ENCODE peak calls at places on chromosomes 4 and X, in nine cellular contexts. L, E, Q, R, U, S, O, C and G are unnamed samples.

GRCh38 chrX:35890699-35891098 is 28.8 kb upstream of the CFAP47 start:
- DNase-seq in L (no peak), E (peak), Q (no peak), R (peak), U (peak), S (no peak), O (peak), C (peak), G (no peak)

GRCh38 chr4:138475116-138475515 is 233.0 kb upstream of the SLC7A11 start:
- DNase-seq in L (no peak), E (no peak), Q (no peak), R (no peak), U (no peak), S (no peak), O (no peak), C (no peak), G (no peak)

GRCh38 chr4:95572304-95572991 is 23.7 kb upstream of the UNC5C start:
- DNase-seq in L (no peak), E (peak), Q (no peak), R (peak), U (peak), S (no peak), O (peak), C (peak), G (peak)

GRCh38 chr4:38560763-38561558 is 103.0 kb upstream of the KLF3 start:
- DNase-seq in L (no peak), E (no peak), Q (no peak), R (no peak), U (no peak), S (no peak), O (peak), C (no peak), G (no peak)

GRCh38 chrX:49230500-49231232 is 2.5 kb downstream of the CACNA1F start:
- DNase-seq in L (peak), E (peak), Q (no peak), R (peak), U (no peak), S (peak), O (no peak), C (peak), G (no peak)

GRCh38 chr4:23333556-23333945 is 556.3 kb downstream of the PPARGC1A start:
- DNase-seq in L (no peak), E (no peak), Q (no peak), R (no peak), U (peak), S (no peak), O (no peak), C (no peak), G (peak)

GRCh38 chr4:121192500-121192899 is 28.4 kb upstream of the TNIP3 start:
- DNase-seq in L (no peak), E (no peak), Q (no peak), R (no peak), U (peak), S (no peak), O (peak), C (no peak), G (no peak)

GRCh38 chr4:38983756-38984647 is 48.2 kb downstream of the TMEM156 start:
- DNase-seq in L (no peak), E (no peak), Q (peak), R (no peak), U (peak), S (no peak), O (no peak), C (no peak), G (no peak)

GRCh38 chrX:139936259-139936658 is 3.4 kb upstream of the ATP11C start:
- DNase-seq in L (no peak), E (no peak), Q (no peak), R (no peak), U (no peak), S (no peak), O (peak), C (no peak), G (no peak)

GRCh38 chr4:61590881-61591280 is 390.8 kb downstream of the ADGRL3 start:
- DNase-seq in L (no peak), E (no peak), Q (no peak), R (no peak), U (no peak), S (no peak), O (no peak), C (no peak), G (no peak)

GRCh38 chr4:41155194-41155830 is 59.0 kb downstream of the APBB2 start:
- DNase-seq in L (no peak), E (no peak), Q (no peak), R (no peak), U (peak), S (no peak), O (no peak), C (no peak), G (no peak)

GRCh38 chr4:158003212-158003611 is 169.6 kb downstream of the GASK1B start:
- DNase-seq in L (no peak), E (no peak), Q (no peak), R (no peak), U (peak), S (no peak), O (peak), C (no peak), G (no peak)

GRCh38 chrX:38561951-38562719 is 793 bp downstream of the TSPAN7 start:
- DNase-seq in L (peak), E (peak), Q (peak), R (peak), U (no peak), S (peak), O (no peak), C (peak), G (no peak)

GRCh38 chr4:126230244-126230643 is 915.5 kb downstream of the FAT4 start:
- DNase-seq in L (no peak), E (no peak), Q (no peak), R (no peak), U (peak), S (no peak), O (no peak), C (no peak), G (no peak)

GRCh38 chr4:124903995-124904722 is 191.6 kb upstream of the ANKRD50 start:
- DNase-seq in L (no peak), E (no peak), Q (no peak), R (no peak), U (peak), S (no peak), O (no peak), C (no peak), G (no peak)

GRCh38 chr4:177008836-177009501 is 216.2 kb upstream of the VEGFC start:
- DNase-seq in L (no peak), E (no peak), Q (no peak), R (no peak), U (no peak), S (no peak), O (no peak), C (no peak), G (no peak)

GRCh38 chrX:44431206-44431605 is 87.7 kb upstream of the EFHC2 start:
- DNase-seq in L (no peak), E (no peak), Q (no peak), R (no peak), U (peak), S (no peak), O (no peak), C (no peak), G (peak)

GRCh38 chr4:184293552-184293951 is 75.9 kb upstream of the ENPP6 start:
- DNase-seq in L (no peak), E (peak), Q (no peak), R (peak), U (peak), S (no peak), O (peak), C (no peak), G (no peak)

GRCh38 chr4:81631958-81632439 is 160.3 kb upstream of the RASGEF1B start:
- DNase-seq in L (no peak), E (no peak), Q (no peak), R (no peak), U (peak), S (no peak), O (peak), C (no peak), G (peak)

GRCh38 chrX:7145454-7145853 is 2.1 kb upstream of the STS start:
- DNase-seq in L (no peak), E (no peak), Q (no peak), R (no peak), U (no peak), S (no peak), O (no peak), C (no peak), G (no peak)

GRCh38 chr4:148857234-148857972 is 415.2 kb upstream of the NR3C2 start:
- DNase-seq in L (no peak), E (no peak), Q (no peak), R (no peak), U (no peak), S (no peak), O (no peak), C (no peak), G (no peak)

GRCh38 chr4:20428410-20429160 is 176.9 kb downstream of the SLIT2 start:
- DNase-seq in L (no peak), E (no peak), Q (no peak), R (no peak), U (peak), S (no peak), O (no peak), C (no peak), G (no peak)

GRCh38 chr4:26015133-26015651 is 101.2 kb downstream of the SMIM20 start:
- DNase-seq in L (peak), E (no peak), Q (peak), R (no peak), U (peak), S (no peak), O (no peak), C (no peak), G (no peak)

GRCh38 chr4:151675366-151676060 is 85.3 kb downstream of the GATB start:
- DNase-seq in L (no peak), E (no peak), Q (peak), R (no peak), U (no peak), S (no peak), O (no peak), C (no peak), G (no peak)

GRCh38 chr4:151672996-151673395 is 87.8 kb downstream of the GATB start:
- DNase-seq in L (peak), E (no peak), Q (no peak), R (no peak), U (no peak), S (no peak), O (no peak), C (no peak), G (no peak)

GRCh38 chr4:151673913-151674520 is 86.8 kb downstream of the GATB start:
- DNase-seq in L (no peak), E (no peak), Q (no peak), R (no peak), U (no peak), S (no peak), O (no peak), C (no peak), G (no peak)

GRCh38 chr4:151676301-151676700 is 84.5 kb downstream of the GATB start:
- DNase-seq in L (no peak), E (no peak), Q (no peak), R (no peak), U (peak), S (no peak), O (no peak), C (no peak), G (peak)

GRCh38 chr4:151674804-151675290 is 86.0 kb downstream of the GATB start:
- DNase-seq in L (peak), E (peak), Q (peak), R (peak), U (peak), S (no peak), O (no peak), C (peak), G (peak)
- H3K27ac ChIP-seq in L (no peak), E (no peak), Q (peak), R (no peak), U (peak), S (no peak), O (no peak), C (no peak), G (no peak)

GRCh38 chrX:55488268-55488558 is 1.4 kb downstream of the USP51 start:
- DNase-seq in L (no peak), E (no peak), Q (no peak), R (no peak), U (no peak), S (no peak), O (no peak), C (no peak), G (no peak)
- H3K27ac ChIP-seq in L (peak), E (no peak), Q (peak), R (peak), U (peak), S (no peak), O (no peak), C (peak), G (peak)

DNA sequence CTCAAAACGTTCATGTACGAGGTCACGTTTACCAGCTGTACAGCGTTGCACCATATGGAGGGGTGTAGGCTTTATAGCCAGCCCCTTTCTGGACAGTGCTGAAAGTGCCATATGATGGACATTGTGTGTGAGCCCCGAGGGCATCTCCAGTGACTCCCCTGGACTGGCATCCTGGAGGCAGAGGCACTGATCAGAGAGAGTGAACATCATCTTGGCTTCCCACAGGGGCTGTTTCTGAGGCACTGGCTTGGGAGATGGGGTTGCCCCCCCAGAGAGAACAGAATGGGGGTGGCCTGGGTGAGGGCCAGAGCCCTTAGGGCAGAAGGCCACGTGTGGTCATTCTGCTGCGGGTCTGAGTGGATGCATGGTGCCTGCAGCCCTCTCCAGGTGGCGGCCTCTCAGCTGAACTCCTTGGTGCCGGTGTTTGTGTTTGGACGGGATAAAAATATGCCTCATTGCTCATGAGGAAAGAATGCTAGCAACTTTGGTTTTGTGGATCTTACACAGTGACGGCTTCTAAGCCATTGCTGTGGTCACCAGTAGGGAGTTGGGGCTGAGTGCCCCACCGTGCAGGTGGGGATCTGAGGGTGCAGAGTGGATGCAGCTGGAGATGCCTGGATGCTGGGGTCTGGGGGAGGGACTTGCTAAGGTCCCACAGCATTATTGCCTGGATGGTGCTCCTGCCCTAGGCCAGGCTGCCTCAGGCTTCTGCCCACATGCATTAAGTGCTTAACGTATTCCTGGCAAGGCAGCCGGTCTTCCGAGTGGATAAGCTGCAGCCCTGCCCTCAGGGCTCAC is 3.4 kb downstream of the WFS1 start:
- DNase-seq in L (peak), E (no peak), Q (no peak), R (no peak), U (peak), S (no peak), O (no peak), C (no peak), G (no peak)
- H3K27ac ChIP-seq in L (peak), E (no peak), Q (peak), R (peak), U (no peak), S (no peak), O (no peak), C (peak), G (no peak)

DNA sequence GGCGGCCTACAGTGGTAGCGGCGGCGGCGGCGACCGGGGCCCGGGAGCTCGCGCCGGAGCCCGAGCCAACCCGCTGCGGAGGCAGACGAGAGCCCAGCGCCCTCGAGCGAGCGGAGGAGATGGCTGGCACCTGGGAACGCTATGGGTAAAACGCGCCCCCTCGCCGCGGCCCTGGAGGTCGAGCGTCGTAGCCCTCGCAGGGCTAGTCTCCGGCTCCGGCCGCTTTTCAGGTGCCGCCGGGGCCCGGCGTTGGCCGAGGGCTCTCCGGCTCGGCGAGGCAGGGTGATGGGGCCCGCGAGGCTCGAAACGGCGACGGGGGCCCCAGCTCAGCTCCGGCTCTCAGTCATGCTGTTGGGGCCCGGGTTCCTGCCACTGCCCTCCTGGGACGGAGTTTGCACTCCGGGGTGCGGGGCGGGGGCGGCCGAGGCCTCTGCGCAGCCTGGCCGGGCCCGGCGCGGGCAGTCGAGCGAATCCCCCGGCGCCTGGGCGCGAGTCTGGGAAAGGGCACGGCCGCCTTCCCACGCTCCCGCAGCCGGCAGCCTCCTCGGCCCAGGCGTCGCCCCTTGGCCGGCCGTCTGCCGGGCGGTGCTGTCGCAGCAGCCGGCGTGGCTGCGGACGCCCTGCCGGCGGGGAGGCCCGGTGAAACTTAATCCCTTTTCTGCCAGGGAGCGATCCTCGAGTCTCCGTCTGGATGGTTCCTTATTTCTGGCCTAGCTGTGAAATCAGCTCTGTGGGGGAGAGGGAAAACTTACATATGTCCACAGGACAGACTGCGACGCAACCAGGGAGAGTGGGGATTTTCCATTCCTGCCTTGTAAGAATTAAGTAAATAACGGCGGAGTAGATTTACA is 845 bp downstream of the MID2 start:
- DNase-seq in L (peak), E (no peak), Q (peak), R (peak), U (peak), S (no peak), O (no peak), C (peak), G (no peak)
- H3K27ac ChIP-seq in L (peak), E (no peak), Q (peak), R (peak), U (peak), S (peak), O (no peak), C (peak), G (peak)

DNA sequence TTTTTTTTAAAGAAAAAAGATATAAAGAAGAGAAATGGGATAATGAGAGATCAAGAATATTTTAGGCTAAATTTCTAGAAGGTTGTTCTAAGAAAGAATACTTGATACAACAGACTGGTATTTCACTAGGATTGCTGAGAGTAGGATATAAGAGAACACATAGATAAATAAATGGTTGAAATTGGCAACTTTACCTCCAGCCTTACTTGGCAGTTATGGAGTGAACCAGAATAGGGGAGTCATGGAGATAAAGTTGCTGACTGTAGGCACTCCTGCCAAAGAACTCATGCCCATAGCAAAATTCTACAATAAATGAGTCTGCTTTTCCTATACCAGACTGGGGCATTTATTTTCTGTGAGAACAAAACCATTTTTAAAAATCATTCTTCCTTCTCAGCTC is 26.4 kb upstream of the MMRN1 start:
- DNase-seq in L (no peak), E (no peak), Q (no peak), R (no peak), U (peak), S (no peak), O (no peak), C (no peak), G (no peak)
- H3K27ac ChIP-seq in L (no peak), E (no peak), Q (no peak), R (no peak), U (no peak), S (no peak), O (no peak), C (no peak), G (no peak)